ENCODE peak calls at places on chromosomes 2 and 18, in eight cellular contexts. E, B, O, V, H, Y, F and Z are unnamed samples.

GRCh38 chr2:137729305-137729704 is 235.0 kb upstream of the HNMT start:
- DNase-seq in O (no peak), B (no peak), F (no peak), Y (no peak), E (no peak), V (no peak), H (no peak), Z (no peak)

GRCh38 chr18:79868811-79869541 is 71.2 kb downstream of the KCNG2 start:
- DNase-seq in O (no peak), V (no peak), E (no peak), Y (no peak), F (no peak), H (no peak), B (no peak), Z (no peak)

GRCh38 chr2:19361325-19361990 is 3.0 kb upstream of the OSR1 start:
- DNase-seq in H (no peak), E (no peak), F (no peak), Y (no peak), O (no peak), B (no peak), V (no peak), Z (no peak)

GRCh38 chr18:9366126-9366714 is 31.6 kb downstream of the TWSG1 start:
- DNase-seq in V (no peak), O (no peak), H (no peak), Y (no peak), F (no peak), B (no peak), E (no peak), Z (no peak)

GRCh38 chr2:28407976-28408690 is 15.5 kb downstream of the FOSL2 start:
- DNase-seq in B (no peak), F (no peak), H (no peak), O (no peak), V (no peak), Y (no peak), E (no peak), Z (no peak)

GRCh38 chr2:196954001-196954400 is 27.5 kb upstream of the PGAP1 start:
- DNase-seq in H (no peak), V (no peak), E (no peak), F (peak), Y (no peak), B (no peak), O (no peak), Z (no peak)

GRCh38 chr2:52145005-52145404 is 1113.1 kb upstream of the NRXN1 start:
- DNase-seq in E (no peak), Y (no peak), O (no peak), H (no peak), F (no peak), V (no peak), B (no peak), Z (no peak)

GRCh38 chr18:68796936-68797690 is 767 bp upstream of the CCDC102B start:
- DNase-seq in B (no peak), V (no peak), O (peak), F (peak), E (no peak), H (no peak), Y (no peak), Z (peak)

GRCh38 chr18:21740724-21741510 is at the start of gene MIB1:
- DNase-seq in V (peak), Y (no peak), H (peak), O (peak), E (peak), F (peak), B (peak), Z (peak)

GRCh38 chr2:226074391-226074790 is 674.9 kb downstream of the NYAP2 start:
- DNase-seq in B (no peak), O (no peak), Y (no peak), H (no peak), E (no peak), V (no peak), F (no peak), Z (no peak)

GRCh38 chr2:228581731-228582130 is 400.2 kb upstream of the SPHKAP start:
- DNase-seq in Y (no peak), E (no peak), V (no peak), O (no peak), H (no peak), B (no peak), F (no peak), Z (no peak)

GRCh38 chr2:51597086-51597485 is 565.2 kb upstream of the NRXN1 start:
- DNase-seq in V (no peak), E (no peak), O (no peak), Y (no peak), H (no peak), B (no peak), F (peak), Z (no peak)

GRCh38 chr2:45169339-45170190 is 160.3 kb upstream of the SIX2 start:
- DNase-seq in B (no peak), F (no peak), O (no peak), E (no peak), H (no peak), Y (no peak), V (no peak), Z (peak)

GRCh38 chr18:58581265-58581664 is 47.6 kb downstream of the ALPK2 start:
- DNase-seq in F (no peak), V (no peak), Y (no peak), E (no peak), H (no peak), B (no peak), O (peak), Z (no peak)

GRCh38 chr18:78978336-78979057 is 1.1 kb upstream of the SALL3 start:
- DNase-seq in O (no peak), H (no peak), E (no peak), V (no peak), Y (no peak), B (no peak), F (no peak), Z (no peak)

GRCh38 chr2:231795525-231796327 is 9.5 kb downstream of the COPS7B start:
- DNase-seq in H (no peak), B (no peak), Y (peak), F (peak), V (no peak), E (no peak), O (no peak), Z (peak)

GRCh38 chr2:128374001-128374710 is 55.5 kb upstream of the HS6ST1 start:
- DNase-seq in B (no peak), O (peak), F (no peak), V (no peak), H (no peak), E (peak), Y (no peak), Z (no peak)

GRCh38 chr2:21620771-21621170 is 497.0 kb downstream of the TDRD15 start:
- DNase-seq in H (no peak), O (no peak), B (no peak), F (no peak), V (no peak), Y (no peak), E (no peak), Z (no peak)

GRCh38 chr18:21361297-21361880 is 119.4 kb downstream of the GREB1L start:
- DNase-seq in O (no peak), Y (no peak), B (no peak), E (no peak), F (peak), H (no peak), V (no peak), Z (no peak)

GRCh38 chr2:217705461-217705860 is 297.3 kb downstream of the TNS1 start:
- DNase-seq in O (no peak), V (no peak), Y (no peak), F (no peak), H (no peak), E (no peak), B (no peak), Z (no peak)

GRCh38 chr2:172219201-172219600 is 116.5 kb upstream of the DLX2 start:
- DNase-seq in H (no peak), V (no peak), B (no peak), Y (no peak), E (no peak), O (no peak), F (no peak), Z (peak)

GRCh38 chr2:158667567-158667966 is 127.5 kb upstream of the DAPL1 start:
- DNase-seq in B (no peak), H (no peak), E (no peak), O (no peak), V (no peak), F (no peak), Y (no peak), Z (no peak)

GRCh38 chr2:239590995-239591915 is 190.4 kb upstream of the HDAC4 start:
- DNase-seq in V (no peak), E (no peak), B (no peak), F (no peak), O (no peak), Y (no peak), H (no peak), Z (no peak)

GRCh38 chr18:32848836-32849235 is 76.0 kb upstream of the KLHL14 start:
- DNase-seq in V (no peak), F (no peak), O (no peak), B (no peak), H (no peak), E (no peak), Y (no peak), Z (no peak)

GRCh38 chr2:3283206-3283605 is 94.4 kb downstream of the EIPR1 start:
- DNase-seq in B (no peak), H (no peak), Y (no peak), E (peak), V (no peak), F (peak), O (no peak), Z (no peak)

GRCh38 chr2:9251154-9252001 is 44.8 kb downstream of the ASAP2 start:
- DNase-seq in V (no peak), H (no peak), O (no peak), F (no peak), B (no peak), Y (no peak), E (no peak), Z (no peak)

GRCh38 chr18:48902856-48903601 is 47.7 kb downstream of the SMAD7 start:
- DNase-seq in Y (no peak), E (no peak), H (peak), F (no peak), O (no peak), B (no peak), V (no peak), Z (no peak)

GRCh38 chr2:55119711-55120487 is 69.6 kb upstream of the RTN4 start:
- DNase-seq in V (no peak), F (peak), Y (no peak), E (no peak), H (peak), B (no peak), O (no peak), Z (peak)

GRCh38 chr2:18988557-18989232 is 369.7 kb downstream of the OSR1 start:
- DNase-seq in V (no peak), O (no peak), F (no peak), E (no peak), H (no peak), Y (no peak), B (no peak), Z (no peak)